ENCODE peak calls at places on chromosome 22, in four cellular contexts. Q is heart left ventricle, L is left lung, Y is upper lobe of left lung. R is an unnamed sample. For H3K4me1, the result is how much of the 10 kb centered on the place peaks cover.

GRCh38 chr22:43289551-43289963 is 53.6 kb downstream of the SCUBE1 start:
- ATAC-seq in Y (peak), L (peak), Q (no peak), R (no peak)

GRCh38 chr22:49976439-49977175 is 16.0 kb downstream of the PIM3 start:
- ATAC-seq in Y (peak), L (no peak), Q (no peak), R (no peak)

GRCh38 chr22:24409707-24410106 is 17.7 kb upstream of the ADORA2A start:
- ATAC-seq in Y (no peak), Q (no peak), L (no peak), R (no peak)

GRCh38 chr22:33883961-33884808 is 36.1 kb downstream of the LARGE1 start:
- ATAC-seq in Q (peak), Y (no peak), L (no peak), R (no peak)

GRCh38 chr22:42922374-42923177 is 65.5 kb upstream of the ARFGAP3 start:
- ATAC-seq in Q (no peak), L (no peak), Y (peak), R (no peak)

GRCh38 chr22:34354071-34354817 is 434.0 kb upstream of the LARGE1 start:
- ATAC-seq in L (no peak), Y (no peak), Q (no peak), R (no peak)

GRCh38 chr22:24962094-24962493 is 9.6 kb downstream of the KIAA1671 start:
- ATAC-seq in Y (no peak), L (no peak), Q (no peak), R (no peak)

GRCh38 chr22:29219881-29220670 is 14.4 kb downstream of the EMID1 start:
- ATAC-seq in L (no peak), Q (no peak), Y (no peak), R (no peak)

GRCh38 chr22:50016988-50017700 is 4.6 kb upstream of the IL17REL start:
- ATAC-seq in L (no peak), Q (no peak), Y (no peak), R (no peak)

GRCh38 chr22:47124451-47124881 is 362.0 kb downstream of the TBC1D22A start:
- ATAC-seq in L (no peak), Q (no peak), Y (peak), R (no peak)

GRCh38 chr22:50160947-50161346 is 9.6 kb upstream of the PANX2 start:
- ATAC-seq in Y (no peak), Q (no peak), L (no peak), R (no peak)

GRCh38 chr22:49704345-49705215 is 123.1 kb downstream of the BRD1 start:
- ATAC-seq in Y (no peak), L (no peak), Q (no peak), R (no peak)

GRCh38 chr22:20615533-20616450 is 108.4 kb downstream of the MED15 start:
- ATAC-seq in Q (no peak), Y (no peak), L (no peak), R (no peak)

GRCh38 chr22:42932857-42933782 is 76.0 kb upstream of the ARFGAP3 start:
- ATAC-seq in Y (peak), Q (peak), L (peak), R (no peak)

GRCh38 chr22:18952022-18952421 is 15.9 kb upstream of the PRODH start:
- ATAC-seq in Y (no peak), L (no peak), Q (no peak), R (no peak)

GRCh38 chr22:44668886-44669724 is 32.9 kb upstream of the PRR5 start:
- ATAC-seq in Q (no peak), Y (no peak), L (no peak), R (no peak)

GRCh38 chr22:29139965-29140782 is 65.5 kb upstream of the EMID1 start:
- ATAC-seq in L (peak), Q (peak), Y (peak), R (peak)

GRCh38 chr22:19086417-19086816 is 35.8 kb downstream of the DGCR2 start:
- ATAC-seq in Q (no peak), L (peak), Y (peak), R (no peak)

GRCh38 chr22:35452351-35452781 is 52.4 kb downstream of the MCM5 start:
- ATAC-seq in L (peak), Y (peak), Q (peak), R (no peak)

GRCh38 chr22:45023431-45023830 is 13.6 kb upstream of the PHF21B start:
- ATAC-seq in L (no peak), Y (no peak), Q (no peak), R (no peak)

GRCh38 chr22:32994921-32995320 is 63.3 kb downstream of the SYN3 start:
- ATAC-seq in Y (no peak), Q (peak), L (no peak), R (no peak)

GRCh38 chr22:24763872-24764485 is 10.5 kb downstream of the PIWIL3 start:
- ATAC-seq in Y (no peak), L (no peak), Q (no peak), R (no peak)

GRCh38 chr22:24542641-24543040 is 12.3 kb downstream of the GUCD1 start:
- ATAC-seq in Q (peak), L (peak), Y (no peak), R (no peak)

GRCh38 chr22:32539631-32540449 is 65.2 kb downstream of the FBXO7 start:
- ATAC-seq in Q (peak), L (peak), Y (no peak), R (peak)

GRCh38 chr22:20589614-20590476 is 82.4 kb downstream of the MED15 start:
- ATAC-seq in Y (no peak), Q (no peak), L (no peak), R (no peak)

GRCh38 chr22:24803064-24803542 is 2.9 kb upstream of the SGSM1 start:
- ATAC-seq in Y (peak), L (peak), Q (peak), R (no peak)

GRCh38 chr22:47474895-47475294 is 712.4 kb downstream of the TBC1D22A start:
- ATAC-seq in Y (no peak), L (peak), Q (peak), R (no peak)

GRCh38 chr22:20624161-20624616 is 116.8 kb downstream of the MED15 start:
- ATAC-seq in L (no peak), Y (no peak), Q (no peak), R (no peak)

GRCh38 chr22:50361222-50361621 is 18.1 kb downstream of the PPP6R2 start:
- ATAC-seq in Q (no peak), L (no peak), Y (no peak), R (no peak)

GRCh38 chr22:40240671-40241070 is 62.9 kb downstream of the TNRC6B start:
- ATAC-seq in Q (no peak), Y (no peak), L (no peak), R (no peak)

GRCh38 chr22:24805790-24806662 is at the start of gene SGSM1:
- ATAC-seq in Q (peak), L (peak), Y (peak), R (peak)

GRCh38 chr22:20904008-20904979 is 12.9 kb upstream of the CRKL start:
- ATAC-seq in L (peak), Q (peak), Y (peak), R (peak)

GRCh38 chr22:25332386-25332785 is 112.9 kb downstream of the CRYBB2 start:
- ATAC-seq in Y (no peak), Q (no peak), L (no peak), R (no peak)

GRCh38 chr22:25718109-25718830 is 23.7 kb upstream of the MYO18B start:
- ATAC-seq in Q (peak), Y (no peak), L (no peak), R (no peak)

GRCh38 chr22:41394012-41394356 is 12.2 kb downstream of the TEF start:
- ATAC-seq in Q (no peak), Y (no peak), L (no peak), R (peak)
- H3K4me1 ChIP-seq in Q (under half), Y (under half), L (under half), R (under half)

GRCh38 chr22:17871726-17872458 is 97.6 kb upstream of the BID start:
- ATAC-seq in L (no peak), Y (no peak), Q (peak), R (no peak)
- H3K27ac ChIP-seq in L (no peak), Y (no peak), Q (no peak), R (no peak)

GRCh38 chr22:41642711-41643110 is 21.6 kb downstream of the XRCC6 start:
- ATAC-seq in Q (no peak), L (no peak), Y (no peak), R (no peak)

GRCh38 chr22:41636467-41636866 is 15.4 kb downstream of the XRCC6 start:
- ATAC-seq in Y (peak), Q (peak), L (no peak), R (peak)

GRCh38 chr22:41638748-41639147 is 17.7 kb downstream of the XRCC6 start:
- ATAC-seq in Q (no peak), Y (peak), L (peak), R (no peak)

GRCh38 chr22:41638124-41638523 is 17.0 kb downstream of the XRCC6 start:
- ATAC-seq in L (peak), Q (no peak), Y (peak), R (no peak)

GRCh38 chr22:41641854-41642253 is 20.8 kb downstream of the XRCC6 start:
- ATAC-seq in L (no peak), Q (no peak), Y (no peak), R (no peak)
- H3K4me1 ChIP-seq in L (under half), Q (under half), Y (under half), R (under half)

GRCh38 chr22:22573047-22573889 is 14.2 kb upstream of the PRAME start:
- ATAC-seq in L (no peak), Y (no peak), Q (no peak), R (no peak)

GRCh38 chr22:22571429-22571828 is 12.4 kb upstream of the PRAME start:
- ATAC-seq in L (no peak), Q (no peak), Y (no peak), R (no peak)

GRCh38 chr22:22569218-22569617 is 10.2 kb upstream of the PRAME start:
- ATAC-seq in L (no peak), Y (no peak), Q (no peak), R (no peak)

GRCh38 chr22:22574361-22574760 is 15.3 kb upstream of the PRAME start:
- ATAC-seq in Y (no peak), L (no peak), Q (no peak), R (no peak)

GRCh38 chr22:22571862-22572261 is 12.8 kb upstream of the PRAME start:
- ATAC-seq in L (no peak), Q (no peak), Y (no peak), R (no peak)
- H3K27ac ChIP-seq in L (no peak), Q (no peak), Y (no peak), R (no peak)

DNA sequence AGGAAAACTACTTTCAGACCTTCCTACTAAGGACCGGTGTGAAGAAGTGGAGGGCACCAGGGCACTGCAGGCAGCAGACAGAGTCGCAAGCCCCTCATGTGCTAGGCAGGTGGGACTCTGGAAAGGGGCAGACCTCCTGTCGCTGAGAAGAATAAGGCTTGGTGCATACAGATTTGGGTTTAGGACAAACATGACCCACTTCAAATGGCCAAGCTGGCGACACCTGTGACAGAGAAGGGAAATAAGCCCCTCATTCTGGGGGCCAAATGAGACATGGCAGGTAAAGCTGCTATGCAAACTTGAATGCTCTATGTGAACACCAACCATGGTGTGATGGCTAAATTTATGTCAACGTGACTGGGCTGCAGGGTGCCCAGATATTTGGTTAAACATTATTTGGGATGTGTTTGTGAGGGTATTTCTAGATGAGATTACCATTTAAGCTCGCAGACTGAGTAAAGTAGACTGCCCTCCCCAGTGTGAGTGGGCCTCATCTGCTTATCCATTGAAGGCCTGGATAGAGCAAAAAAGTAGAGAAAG is 112.4 kb upstream of the PITPNB start:
- ATAC-seq in L (no peak), Q (no peak), Y (no peak), R (no peak)
- H3K4me1 ChIP-seq in L (half or more), Q (half or more), Y (half or more), R (under half)

GRCh38 chr22:27686534-27686933 is 115.0 kb downstream of the MN1 start:
- ATAC-seq in Q (peak), L (peak), Y (peak), R (peak)

GRCh38 chr22:27685515-27685914 is 116.0 kb downstream of the MN1 start:
- ATAC-seq in Q (peak), L (no peak), Y (no peak), R (no peak)

GRCh38 chr22:27684856-27685255 is 116.7 kb downstream of the MN1 start:
- ATAC-seq in L (no peak), Q (no peak), Y (no peak), R (no peak)

GRCh38 chr22:27687984-27688545 is 113.5 kb downstream of the MN1 start:
- ATAC-seq in Q (no peak), Y (no peak), L (no peak), R (no peak)

GRCh38 chr22:27685971-27686370 is 115.6 kb downstream of the MN1 start:
- ATAC-seq in Y (no peak), L (no peak), Q (no peak), R (no peak)
- H3K27ac ChIP-seq in Y (no peak), L (no peak), Q (peak), R (peak)

DNA sequence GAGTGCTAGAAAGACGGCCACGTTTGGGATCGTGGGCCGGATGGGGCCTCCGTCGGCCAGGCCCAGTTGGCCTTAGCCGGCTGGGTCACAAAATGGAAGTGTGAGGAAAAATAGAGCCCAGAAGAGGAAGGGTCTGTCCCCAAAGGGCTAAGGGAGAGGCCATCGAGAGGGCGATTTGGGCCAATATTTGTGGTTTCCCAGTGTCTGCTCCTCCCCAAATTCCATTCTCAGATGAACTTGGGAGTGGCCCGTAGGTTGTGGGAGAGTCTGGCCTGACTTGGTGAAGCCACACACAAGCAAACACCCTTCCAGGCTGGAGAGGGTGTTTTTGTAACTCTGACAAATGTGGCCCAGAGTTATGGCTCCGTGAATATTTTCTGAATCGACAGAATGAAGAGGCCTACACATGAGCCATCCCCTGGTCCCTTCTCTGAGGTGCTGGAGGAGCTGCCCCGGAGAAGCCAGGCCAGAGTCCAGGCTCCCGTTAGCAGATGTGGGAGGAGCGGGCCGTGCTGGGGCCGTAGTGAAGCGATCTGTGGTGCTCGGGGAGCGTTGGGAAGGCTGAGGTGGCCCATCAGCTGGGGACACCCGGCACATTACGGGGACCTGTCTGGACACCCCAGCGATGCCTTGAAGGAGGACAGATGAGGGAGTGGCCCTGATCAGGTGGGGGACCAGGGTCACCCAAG is 73.5 kb upstream of the PPARA start:
- ATAC-seq in L (peak), Y (peak), Q (peak), R (peak)
- H3K4me1 ChIP-seq in L (half or more), Y (half or more), Q (half or more), R (under half)

GRCh38 chr22:38924197-38924952 is 33.0 kb upstream of the APOBEC3A start:
- ATAC-seq in Q (peak), Y (peak), L (peak), R (peak)
- H3K27ac ChIP-seq in Q (peak), Y (peak), L (peak), R (peak)

GRCh38 chr22:30307026-30307574 is 17.8 kb upstream of the CASTOR1 start:
- ATAC-seq in Q (no peak), L (no peak), Y (no peak), R (no peak)
- H3K4me1 ChIP-seq in Q (half or more), L (half or more), Y (half or more), R (half or more)

GRCh38 chr22:37030560-37031281 is 11.2 kb downstream of the MPST start:
- ATAC-seq in L (no peak), Q (no peak), Y (no peak), R (no peak)
- H3K27ac ChIP-seq in L (no peak), Q (no peak), Y (peak), R (no peak)

R was measured in gastroesophageal sphincter.